ENCODE peak calls at places on chromosomes 11 and 22, in five cellular contexts. W is H1, N is H9, A is neuronal stem cell, M is trophoblast cell. S is an unnamed sample.

GRCh38 chr11:105720096-105720495 is 110.2 kb downstream of the GRIA4 start:
- DNase-seq in A (no peak), W (no peak), N (no peak), M (no peak), S (no peak)

GRCh38 chr11:6260207-6260726 is 629 bp downstream of the CCKBR start:
- DNase-seq in M (no peak), W (no peak), N (no peak), A (no peak), S (no peak)

GRCh38 chr11:64687204-64687603 is 35.8 kb downstream of the NRXN2 start:
- DNase-seq in M (no peak), A (no peak), W (no peak), N (no peak), S (no peak)

GRCh38 chr11:48044577-48044976 is 64.2 kb downstream of the PTPRJ start:
- DNase-seq in M (no peak), A (no peak), W (no peak), N (no peak), S (no peak)

GRCh38 chr11:17490938-17491337 is 14.3 kb upstream of the ABCC8 start:
- DNase-seq in M (no peak), A (no peak), W (no peak), N (no peak), S (no peak)

GRCh38 chr22:37994049-37994448 is 9.7 kb upstream of the SOX10 start:
- DNase-seq in W (no peak), A (no peak), N (no peak), M (no peak), S (no peak)

GRCh38 chr11:59172345-59173079 is 580 bp downstream of the DTX4 start:
- DNase-seq in W (no peak), A (no peak), N (peak), M (peak), S (no peak)

GRCh38 chr11:80815752-80816453 is 1375.1 kb upstream of the TENM4 start:
- DNase-seq in W (no peak), N (no peak), A (no peak), M (no peak), S (peak)

GRCh38 chr22:41596776-41597634 is 7.4 kb upstream of the PMM1 start:
- DNase-seq in W (peak), M (peak), A (peak), N (peak), S (peak)

GRCh38 chr11:134356656-134357544 is 25.1 kb downstream of the GLB1L2 start:
- DNase-seq in N (no peak), A (no peak), M (no peak), W (no peak), S (no peak)

GRCh38 chr11:75536786-75537629 is 11.3 kb upstream of the GDPD5 start:
- DNase-seq in A (no peak), N (no peak), M (peak), W (no peak), S (no peak)

GRCh38 chr11:5524756-5525155 is 8.3 kb upstream of the UBQLNL start:
- DNase-seq in N (no peak), A (no peak), M (no peak), W (no peak), S (no peak)

GRCh38 chr11:61004037-61004641 is 32.7 kb downstream of the CD6 start:
- DNase-seq in N (no peak), W (no peak), M (no peak), A (no peak), S (no peak)

GRCh38 chr22:19357270-19358105 is 66.0 kb upstream of the CLTCL1 start:
- DNase-seq in M (peak), A (no peak), N (no peak), W (no peak), S (peak)

GRCh38 chr11:110160016-110160415 is 66.8 kb downstream of the ZC3H12C start:
- DNase-seq in W (no peak), A (no peak), M (peak), N (no peak), S (peak)

GRCh38 chr11:67024966-67025365 is 2.0 kb downstream of the SYT12 start:
- DNase-seq in A (no peak), W (no peak), N (no peak), M (no peak), S (no peak)

GRCh38 chr11:67372993-67373915 is at the start of gene CLCF1:
- DNase-seq in A (peak), N (no peak), W (no peak), M (peak), S (peak)

GRCh38 chr11:60095477-60096120 is 7.1 kb downstream of the MS4A2 start:
- DNase-seq in N (no peak), W (no peak), A (no peak), M (no peak), S (no peak)

GRCh38 chr22:45818130-45819085 is 146.8 kb downstream of the ATXN10 start:
- DNase-seq in N (no peak), M (no peak), A (no peak), W (no peak), S (peak)

GRCh38 chr11:15859411-15859810 is 496.9 kb downstream of the SOX6 start:
- DNase-seq in N (no peak), A (no peak), W (no peak), M (no peak), S (no peak)

GRCh38 chr11:82906236-82906635 is 4.7 kb downstream of the DDIAS start:
- DNase-seq in W (no peak), M (peak), A (no peak), N (no peak), S (peak)

GRCh38 chr11:7332451-7332850 is 80.7 kb downstream of the SYT9 start:
- DNase-seq in M (no peak), N (no peak), W (no peak), A (no peak), S (no peak)

GRCh38 chr22:41504397-41504796 is 35.5 kb downstream of the ACO2 start:
- DNase-seq in W (no peak), N (no peak), A (no peak), M (peak), S (no peak)

GRCh38 chr11:105767945-105768344 is 158.1 kb downstream of the GRIA4 start:
- DNase-seq in W (no peak), M (no peak), A (no peak), N (no peak), S (no peak)

GRCh38 chr11:12455938-12456337 is 78.6 kb downstream of the PARVA start:
- DNase-seq in A (no peak), W (no peak), M (no peak), N (no peak), S (peak)

GRCh38 chr22:42921301-42921700 is 64.2 kb upstream of the ARFGAP3 start:
- DNase-seq in M (no peak), N (no peak), A (no peak), W (no peak), S (no peak)
- H3K27ac ChIP-seq in M (no peak), N (no peak), A (no peak), W (no peak), S (no peak)

DNA sequence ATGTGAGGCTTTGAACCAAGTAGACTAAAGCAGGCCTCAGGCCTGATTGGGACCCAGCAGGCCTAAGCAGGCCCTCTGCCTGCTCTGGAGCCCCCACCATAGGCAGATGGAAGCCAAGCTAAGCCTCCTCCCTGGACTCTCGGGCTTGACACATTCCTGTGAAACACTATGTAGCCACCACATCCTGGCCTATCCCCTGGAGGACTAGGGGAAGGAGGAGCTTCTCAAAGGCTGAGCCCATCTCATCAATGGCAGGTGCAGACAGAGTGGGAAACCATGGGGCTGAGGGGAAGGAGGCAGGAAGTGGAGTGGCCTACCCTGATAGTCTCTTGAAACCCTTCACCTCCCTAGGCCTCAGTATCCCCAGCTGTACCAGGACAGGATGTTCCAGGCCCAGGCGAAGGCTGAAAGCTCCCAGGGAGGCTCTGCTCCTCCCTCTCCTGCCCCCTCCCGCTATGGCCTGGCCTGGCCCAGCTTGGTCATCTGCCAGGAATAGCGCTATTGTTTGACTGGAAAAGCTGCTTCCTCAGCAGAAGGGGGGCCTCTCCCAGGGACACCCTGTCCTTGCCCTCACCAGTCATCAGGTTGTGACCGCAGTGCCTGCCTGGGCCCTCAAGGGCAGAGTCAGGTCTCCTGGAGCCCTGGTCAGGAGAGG is 1.5 kb upstream of the CASTOR1 start:
- DNase-seq in N (no peak), M (peak), W (no peak), A (peak), S (peak)
- H2BK12ac ChIP-seq in N (no peak), M (no peak), W (no peak), A (no peak), S (no peak)

GRCh38 chr11:120333801-120334200 is 2.4 kb upstream of the ARHGEF12 start:
- DNase-seq in N (no peak), A (no peak), W (no peak), M (no peak), S (no peak)
- H3K4me2 ChIP-seq in N (no peak), A (no peak), W (no peak), M (no peak), S (no peak)

GRCh38 chr11:70205766-70206165 is 2.7 kb downstream of the FADD start:
- DNase-seq in W (no peak), M (no peak), N (no peak), A (no peak), S (no peak)

GRCh38 chr11:70207531-70208131 is 4.5 kb downstream of the FADD start:
- DNase-seq in W (no peak), A (no peak), N (no peak), M (no peak), S (no peak)

GRCh38 chr11:70206977-70207376 is 3.9 kb downstream of the FADD start:
- DNase-seq in W (no peak), A (no peak), M (no peak), N (no peak), S (no peak)

GRCh38 chr11:70205049-70205725 is 2.1 kb downstream of the FADD start:
- DNase-seq in N (no peak), A (no peak), W (no peak), M (no peak), S (peak)

DNA sequence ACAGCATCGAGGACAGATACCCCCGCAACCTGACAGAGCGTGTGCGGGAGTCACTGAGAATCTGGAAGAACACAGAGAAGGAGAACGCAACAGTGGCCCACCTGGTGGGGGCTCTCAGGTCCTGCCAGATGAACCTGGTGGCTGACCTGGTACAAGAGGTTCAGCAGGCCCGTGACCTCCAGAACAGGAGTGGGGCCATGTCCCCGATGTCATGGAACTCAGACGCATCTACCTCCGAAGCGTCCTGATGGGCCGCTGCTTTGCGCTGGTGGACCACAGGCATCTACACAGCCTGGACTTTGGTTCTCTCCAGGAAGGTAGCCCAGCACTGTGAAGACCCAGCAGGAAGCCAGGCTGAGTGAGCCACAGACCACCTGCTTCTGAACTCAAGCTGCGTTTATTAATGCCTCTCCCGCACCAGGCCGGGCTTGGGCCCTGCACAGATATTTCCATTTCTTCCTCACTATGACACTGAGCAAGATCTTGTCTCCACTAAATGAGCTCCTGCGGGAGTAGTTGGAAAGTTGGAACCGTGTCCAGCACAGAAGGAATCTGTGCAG is 3.2 kb downstream of the FADD start:
- DNase-seq in M (no peak), W (no peak), N (no peak), A (no peak), S (no peak)
- H3K27ac ChIP-seq in M (no peak), W (peak), N (no peak), A (no peak), S (no peak)

DNA sequence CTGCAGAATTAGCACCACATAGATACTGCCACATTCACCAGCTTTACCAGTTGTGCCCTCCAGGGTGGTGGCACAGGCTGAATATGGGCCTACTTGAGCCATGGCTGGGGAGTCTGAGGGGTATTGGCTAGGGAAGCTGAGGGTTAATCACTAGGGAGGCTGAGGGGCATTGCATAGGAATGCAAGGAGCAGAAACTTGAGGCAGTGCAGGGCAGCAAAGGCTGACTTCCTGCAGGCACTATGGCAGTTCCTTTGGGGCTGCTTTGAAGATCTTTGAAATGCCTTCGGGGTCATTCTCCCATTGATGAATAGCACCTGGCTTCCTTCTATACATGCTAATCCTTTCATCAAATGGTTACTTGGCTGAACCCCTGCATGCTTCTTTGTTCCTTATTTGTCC is 171.5 kb downstream of the RCN1 start:
- DNase-seq in N (no peak), W (no peak), M (no peak), A (no peak), S (no peak)
- H2BK12ac ChIP-seq in N (no peak), W (no peak), M (no peak), A (no peak), S (no peak)

DNA sequence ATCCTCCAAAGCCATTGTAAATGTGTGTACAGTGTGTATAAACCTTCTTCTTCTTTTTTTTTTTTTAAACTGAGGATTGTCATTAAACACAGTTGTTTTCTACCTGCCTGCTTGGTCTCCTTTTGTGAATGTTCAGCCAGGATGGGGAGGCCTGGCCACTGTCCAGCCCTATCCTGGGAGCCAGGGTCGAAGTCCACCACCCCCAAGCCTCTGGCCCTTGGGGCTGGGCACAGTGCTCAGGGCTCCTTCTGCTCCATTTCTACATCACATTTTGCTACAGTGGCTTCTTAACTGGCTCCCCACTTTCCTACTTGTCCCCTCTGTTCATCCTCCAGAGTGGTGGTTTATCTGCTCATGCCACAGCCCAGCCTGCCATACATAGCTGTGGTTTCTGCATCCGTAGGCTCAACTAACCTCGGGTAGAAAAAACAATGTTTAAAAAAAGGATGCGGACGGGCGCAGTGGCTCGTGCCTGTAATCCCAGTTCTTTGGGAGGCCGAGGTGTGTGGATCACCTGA is 2.5 kb upstream of the SMARCB1 start:
- DNase-seq in A (no peak), M (no peak), W (no peak), N (no peak), S (peak)
- H3K4me2 ChIP-seq in A (no peak), M (no peak), W (no peak), N (no peak), S (no peak)

GRCh38 chr22:30094804-30095203 is 14.5 kb downstream of the HORMAD2 start:
- DNase-seq in N (no peak), W (no peak), A (no peak), M (no peak), S (no peak)

GRCh38 chr22:30092686-30093085 is 12.4 kb downstream of the HORMAD2 start:
- DNase-seq in N (no peak), M (no peak), A (no peak), W (no peak), S (no peak)

DNA sequence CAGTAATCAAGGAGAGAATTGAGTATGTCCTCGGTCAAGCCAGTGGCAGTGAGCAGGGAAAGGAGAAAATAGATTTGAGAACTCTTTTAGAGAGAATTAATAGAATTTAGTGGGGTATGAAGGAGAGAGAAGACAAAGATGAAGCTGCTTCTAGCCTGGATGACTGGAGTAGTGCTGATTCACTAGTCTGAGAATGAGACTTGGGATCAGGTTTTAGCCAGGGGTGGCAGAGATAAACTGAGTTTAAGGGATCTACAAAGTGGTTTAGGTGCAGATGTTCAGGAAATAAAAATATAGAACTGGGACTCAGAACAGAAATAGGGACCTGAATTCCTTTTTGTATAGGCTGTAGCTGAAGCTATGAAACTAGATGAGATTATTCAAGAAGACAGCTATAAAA is 17.6 kb downstream of the HORMAD2 start:
- DNase-seq in W (no peak), N (no peak), M (no peak), A (no peak), S (no peak)
- H3K27ac ChIP-seq in W (no peak), N (no peak), M (no peak), A (no peak), S (no peak)

GRCh38 chr22:26374645-26375044 is 54.4 kb upstream of the ASPHD2 start:
- DNase-seq in W (no peak), M (no peak), A (no peak), N (no peak), S (no peak)
- H2BK12ac ChIP-seq in W (no peak), M (no peak), A (no peak), N (no peak), S (no peak)